ENCODE peak calls at places on chromosome 21, in nine cellular contexts. One of them, this sample, is unnamed.

GRCh38 chr21:31505975-31506374 is 153.5 kb upstream of the SOD1 start:
- DNase-seq in A549: no peak
- DNase-seq in GM12878: no peak
- DNase-seq in IMR-90: no peak
- DNase-seq in lower leg skin: no peak
- DNase-seq in thyroid gland: no peak
- DNase-seq in transverse colon: no peak
- DNase-seq in right lobe of liver: no peak
- DNase-seq in ovary: no peak
- DNase-seq in this sample: no peak

GRCh38 chr21:29181799-29182470 is 51.5 kb downstream of the MAP3K7CL start:
- DNase-seq in A549: peak
- DNase-seq in GM12878: no peak
- DNase-seq in IMR-90: peak
- DNase-seq in lower leg skin: no peak
- DNase-seq in thyroid gland: no peak
- DNase-seq in transverse colon: peak
- DNase-seq in right lobe of liver: peak
- DNase-seq in ovary: no peak
- DNase-seq in this sample: no peak

GRCh38 chr21:32585970-32586369 is 647 bp upstream of the TCP10L start:
- DNase-seq in A549: no peak
- DNase-seq in GM12878: no peak
- DNase-seq in IMR-90: no peak
- DNase-seq in lower leg skin: no peak
- DNase-seq in thyroid gland: no peak
- DNase-seq in transverse colon: no peak
- DNase-seq in right lobe of liver: no peak
- DNase-seq in ovary: no peak
- DNase-seq in this sample: no peak

GRCh38 chr21:10273196-10273595 is 248.2 kb upstream of the TPTE start:
- DNase-seq in A549: no peak
- DNase-seq in GM12878: no peak
- DNase-seq in IMR-90: no peak
- DNase-seq in lower leg skin: no peak
- DNase-seq in thyroid gland: no peak
- DNase-seq in transverse colon: no peak
- DNase-seq in right lobe of liver: no peak
- DNase-seq in ovary: no peak
- DNase-seq in this sample: no peak

GRCh38 chr21:42513151-42513984 is at the start of gene SLC37A1:
- DNase-seq in A549: peak
- DNase-seq in GM12878: no peak
- DNase-seq in IMR-90: no peak
- DNase-seq in lower leg skin: peak
- DNase-seq in thyroid gland: peak
- DNase-seq in transverse colon: no peak
- DNase-seq in right lobe of liver: peak
- DNase-seq in ovary: no peak
- DNase-seq in this sample: no peak

GRCh38 chr21:31413698-31414097 is 69.6 kb upstream of the TIAM1 start:
- DNase-seq in A549: no peak
- DNase-seq in GM12878: no peak
- DNase-seq in IMR-90: no peak
- DNase-seq in lower leg skin: peak
- DNase-seq in thyroid gland: no peak
- DNase-seq in transverse colon: no peak
- DNase-seq in right lobe of liver: no peak
- DNase-seq in ovary: no peak
- DNase-seq in this sample: no peak

GRCh38 chr21:33071878-33072306 is 2.0 kb downstream of the OLIG1 start:
- DNase-seq in A549: no peak
- DNase-seq in GM12878: no peak
- DNase-seq in IMR-90: peak
- DNase-seq in lower leg skin: no peak
- DNase-seq in thyroid gland: no peak
- DNase-seq in transverse colon: no peak
- DNase-seq in right lobe of liver: no peak
- DNase-seq in ovary: no peak
- DNase-seq in this sample: no peak

GRCh38 chr21:28770867-28771661 is 221.6 kb downstream of the LTN1 start:
- DNase-seq in A549: no peak
- DNase-seq in GM12878: no peak
- DNase-seq in IMR-90: peak
- DNase-seq in lower leg skin: no peak
- DNase-seq in thyroid gland: no peak
- DNase-seq in transverse colon: no peak
- DNase-seq in right lobe of liver: no peak
- DNase-seq in ovary: no peak
- DNase-seq in this sample: no peak

GRCh38 chr21:32135401-32136363 is 143.2 kb downstream of the MIS18A start:
- DNase-seq in A549: no peak
- DNase-seq in GM12878: peak
- DNase-seq in IMR-90: peak
- DNase-seq in lower leg skin: no peak
- DNase-seq in thyroid gland: no peak
- DNase-seq in transverse colon: no peak
- DNase-seq in right lobe of liver: no peak
- DNase-seq in ovary: no peak
- DNase-seq in this sample: no peak

GRCh38 chr21:41360072-41360821 is 1.6 kb upstream of the MX2 start:
- DNase-seq in A549: no peak
- DNase-seq in GM12878: no peak
- DNase-seq in IMR-90: peak
- DNase-seq in lower leg skin: peak
- DNase-seq in thyroid gland: peak
- DNase-seq in transverse colon: peak
- DNase-seq in right lobe of liver: no peak
- DNase-seq in ovary: no peak
- DNase-seq in this sample: no peak

GRCh38 chr21:29022141-29022540 is 2.3 kb upstream of the USP16 start:
- DNase-seq in A549: no peak
- DNase-seq in GM12878: no peak
- DNase-seq in IMR-90: no peak
- DNase-seq in lower leg skin: no peak
- DNase-seq in thyroid gland: no peak
- DNase-seq in transverse colon: no peak
- DNase-seq in right lobe of liver: no peak
- DNase-seq in ovary: no peak
- DNase-seq in this sample: no peak

GRCh38 chr21:27060190-27060589 is 93.3 kb upstream of the ADAMTS5 start:
- DNase-seq in A549: no peak
- DNase-seq in GM12878: no peak
- DNase-seq in IMR-90: peak
- DNase-seq in lower leg skin: no peak
- DNase-seq in thyroid gland: no peak
- DNase-seq in transverse colon: no peak
- DNase-seq in right lobe of liver: no peak
- DNase-seq in ovary: no peak
- DNase-seq in this sample: no peak

GRCh38 chr21:42466700-42467612 is 29.1 kb downstream of the RSPH1 start:
- DNase-seq in A549: peak
- DNase-seq in GM12878: no peak
- DNase-seq in IMR-90: peak
- DNase-seq in lower leg skin: peak
- DNase-seq in thyroid gland: peak
- DNase-seq in transverse colon: peak
- DNase-seq in right lobe of liver: no peak
- DNase-seq in ovary: no peak
- DNase-seq in this sample: no peak

GRCh38 chr21:29557200-29557599 is 258.5 kb downstream of the BACH1 start:
- DNase-seq in A549: no peak
- DNase-seq in GM12878: no peak
- DNase-seq in IMR-90: no peak
- DNase-seq in lower leg skin: no peak
- DNase-seq in thyroid gland: no peak
- DNase-seq in transverse colon: no peak
- DNase-seq in right lobe of liver: no peak
- DNase-seq in ovary: no peak
- DNase-seq in this sample: no peak

GRCh38 chr21:32771134-32771523 is 426 bp downstream of the PAXBP1 start:
- DNase-seq in A549: peak
- DNase-seq in GM12878: no peak
- DNase-seq in IMR-90: peak
- DNase-seq in lower leg skin: peak
- DNase-seq in thyroid gland: peak
- DNase-seq in transverse colon: peak
- DNase-seq in right lobe of liver: peak
- DNase-seq in ovary: no peak
- DNase-seq in this sample: no peak

GRCh38 chr21:43193651-43194302 is 25.0 kb downstream of the CRYAA start:
- DNase-seq in A549: no peak
- DNase-seq in GM12878: no peak
- DNase-seq in IMR-90: peak
- DNase-seq in lower leg skin: peak
- DNase-seq in thyroid gland: no peak
- DNase-seq in transverse colon: no peak
- DNase-seq in right lobe of liver: no peak
- DNase-seq in ovary: no peak
- DNase-seq in this sample: no peak

DNA sequence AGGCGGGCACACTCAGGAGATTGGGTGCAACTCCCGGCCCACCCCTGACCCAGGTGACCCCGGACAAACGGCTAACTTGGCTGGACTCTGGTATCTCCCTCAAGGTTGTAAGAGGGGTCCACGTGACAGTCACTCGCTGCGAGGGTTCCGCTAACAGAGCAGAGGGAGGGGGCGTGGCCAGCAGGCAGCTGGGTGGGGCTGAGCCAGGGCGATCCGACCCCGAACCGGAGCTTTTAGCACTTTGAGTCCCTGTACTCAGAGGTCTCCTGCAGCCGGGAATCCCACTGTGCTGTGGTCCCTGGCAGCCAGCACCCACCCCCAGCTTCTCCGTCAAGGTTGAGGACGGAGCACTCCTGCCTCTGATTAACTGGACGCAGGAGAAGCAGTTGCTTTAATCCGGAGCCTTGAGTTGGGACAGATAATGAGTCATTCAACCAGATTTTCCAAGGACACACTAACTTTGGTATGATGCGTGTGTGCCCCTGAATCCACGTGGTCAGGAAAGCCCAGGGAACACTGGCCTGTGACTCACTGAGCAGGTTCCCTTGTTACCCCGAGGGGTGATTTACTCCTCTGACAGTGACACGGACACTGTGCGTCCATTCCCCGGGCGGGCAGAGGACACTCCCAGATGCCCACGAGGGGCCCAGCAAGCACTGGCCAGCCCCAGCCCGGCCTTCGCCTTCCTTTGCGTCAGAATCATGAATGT is 16.8 kb downstream of the TRPM2 start:
- DNase-seq in A549: peak
- DNase-seq in GM12878: no peak
- DNase-seq in IMR-90: peak
- DNase-seq in lower leg skin: peak
- DNase-seq in thyroid gland: peak
- DNase-seq in transverse colon: no peak
- DNase-seq in right lobe of liver: peak
- DNase-seq in ovary: peak
- DNase-seq in this sample: no peak
- H3K4me3 ChIP-seq in A549: peak
- H3K4me3 ChIP-seq in GM12878: no peak
- H3K4me3 ChIP-seq in IMR-90: no peak
- H3K4me3 ChIP-seq in lower leg skin: no peak
- H3K4me3 ChIP-seq in thyroid gland: no peak
- H3K4me3 ChIP-seq in transverse colon: no peak
- H3K4me3 ChIP-seq in right lobe of liver: no peak
- H3K4me3 ChIP-seq in ovary: no peak
- H3K4me3 ChIP-seq in this sample: no peak

DNA sequence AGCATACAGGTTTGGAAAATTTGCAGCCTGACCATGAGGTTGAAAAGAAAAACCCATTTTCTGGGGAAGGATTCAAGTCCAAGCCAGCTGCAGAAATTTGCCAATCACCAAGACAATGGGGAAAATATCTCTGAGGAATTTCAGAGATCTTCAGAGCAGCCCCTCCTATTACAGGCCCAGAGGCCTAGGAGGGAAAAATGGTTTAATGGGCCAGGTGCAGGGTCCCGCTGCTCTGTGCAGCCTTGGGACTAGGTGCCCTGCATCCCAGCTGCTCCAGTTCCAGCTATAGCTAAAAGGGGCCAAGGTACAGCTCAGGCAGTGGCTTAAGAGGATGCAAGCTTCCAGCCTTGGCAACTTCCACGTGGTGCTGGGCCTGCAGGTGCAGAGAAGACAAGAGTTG is 113.5 kb downstream of the GABPA start:
- DNase-seq in A549: no peak
- DNase-seq in GM12878: no peak
- DNase-seq in IMR-90: no peak
- DNase-seq in lower leg skin: no peak
- DNase-seq in thyroid gland: no peak
- DNase-seq in transverse colon: no peak
- DNase-seq in right lobe of liver: no peak
- DNase-seq in ovary: no peak
- DNase-seq in this sample: no peak
- TF ChIP-seq CTCF in A549: no peak
- TF ChIP-seq CTCF in GM12878: no peak
- TF ChIP-seq CTCF in IMR-90: no peak
- TF ChIP-seq CTCF in lower leg skin: no peak
- TF ChIP-seq CTCF in thyroid gland: no peak
- TF ChIP-seq CTCF in transverse colon: no peak
- TF ChIP-seq CTCF in right lobe of liver: no peak
- TF ChIP-seq CTCF in ovary: no peak
- TF ChIP-seq CTCF in this sample: no peak

DNA sequence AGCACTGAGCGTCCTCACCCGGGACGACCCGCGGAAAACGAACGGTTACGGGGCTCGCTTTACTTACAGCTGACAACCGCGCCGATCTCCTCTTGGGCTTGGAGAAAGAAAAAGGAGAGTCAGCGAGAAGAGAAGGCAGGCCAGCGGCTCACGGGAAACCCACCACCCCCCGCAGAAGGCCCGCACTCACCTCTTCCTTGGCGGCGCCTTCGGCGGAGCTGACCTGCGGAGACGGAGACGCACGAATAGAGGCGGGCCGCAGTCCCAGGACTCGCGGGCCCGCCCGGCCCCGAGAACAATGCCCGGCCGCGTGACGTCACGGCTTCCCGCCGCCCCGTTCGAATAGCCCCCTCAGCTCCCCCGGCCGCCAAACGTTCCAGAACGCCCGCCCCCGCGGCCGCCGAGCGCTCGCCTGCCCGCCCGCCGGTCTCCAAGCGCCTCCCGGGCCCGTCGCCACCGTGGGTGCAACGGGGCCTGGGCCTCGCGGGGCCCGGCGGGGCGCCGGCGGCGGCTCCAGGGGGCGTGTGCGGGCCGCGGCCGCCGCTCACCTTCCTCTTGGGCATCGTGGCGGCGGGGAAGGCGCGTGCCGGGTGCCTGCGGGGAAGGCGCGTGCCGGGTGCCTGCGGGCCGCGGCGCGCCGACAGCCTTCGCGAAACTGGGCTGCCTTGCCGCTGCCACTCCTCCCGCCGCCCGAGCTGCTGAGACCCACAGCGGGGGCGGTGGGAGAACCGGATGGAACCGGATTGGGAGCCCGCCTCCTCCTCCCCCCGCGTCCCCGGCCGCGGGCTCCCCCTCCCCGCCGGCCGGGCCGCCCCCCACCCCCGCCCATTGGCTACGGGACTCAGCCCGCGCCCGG is at the start of gene HMGN1:
- DNase-seq in A549: peak
- DNase-seq in GM12878: peak
- DNase-seq in IMR-90: peak
- DNase-seq in lower leg skin: peak
- DNase-seq in thyroid gland: peak
- DNase-seq in transverse colon: peak
- DNase-seq in right lobe of liver: peak
- DNase-seq in ovary: peak
- DNase-seq in this sample: peak
- TF ChIP-seq POLR2A in A549: peak
- TF ChIP-seq POLR2A in GM12878: peak
- TF ChIP-seq POLR2A in IMR-90: peak
- TF ChIP-seq POLR2A in lower leg skin: no peak
- TF ChIP-seq POLR2A in thyroid gland: peak
- TF ChIP-seq POLR2A in transverse colon: peak
- TF ChIP-seq POLR2A in right lobe of liver: peak
- TF ChIP-seq POLR2A in ovary: peak
- TF ChIP-seq POLR2A in this sample: peak

GRCh38 chr21:34076835-34077234 is 3.5 kb downstream of the MRPS6 start:
- DNase-seq in A549: no peak
- DNase-seq in GM12878: no peak
- DNase-seq in IMR-90: no peak
- DNase-seq in lower leg skin: no peak
- DNase-seq in thyroid gland: no peak
- DNase-seq in transverse colon: no peak
- DNase-seq in right lobe of liver: no peak
- DNase-seq in ovary: no peak
- DNase-seq in this sample: no peak
- H3K4me3 ChIP-seq in A549: no peak
- H3K4me3 ChIP-seq in GM12878: peak
- H3K4me3 ChIP-seq in IMR-90: no peak
- H3K4me3 ChIP-seq in lower leg skin: no peak
- H3K4me3 ChIP-seq in thyroid gland: no peak
- H3K4me3 ChIP-seq in transverse colon: no peak
- H3K4me3 ChIP-seq in right lobe of liver: no peak
- H3K4me3 ChIP-seq in ovary: no peak
- H3K4me3 ChIP-seq in this sample: no peak

This sample was measured in esophagus squamous epithelium.